ENCODE peak calls at places on chromosomes 2 and 18, in five cellular contexts. F is activated CD4-positive, CD25-positive, alpha-beta regulatory T cell; C is NCI-H1694; T is activated naive CD8-positive, alpha-beta T cell treated with anti-CD3 and anti-CD28 coated beads, Interleukin-2, amount 50 U/mL, for 24 hours; W is HCEC 1CT. R is an unnamed sample.

GRCh38 chr2:127674241-127675209 is 805 bp downstream of the LIMS2 start:
- DNase-seq in F (no peak), C (peak), T (peak), W (no peak), R (no peak)

GRCh38 chr2:84901593-84902120 is 3.8 kb upstream of the TMSB10 start:
- DNase-seq in F (no peak), C (no peak), T (no peak), W (no peak), R (no peak)

GRCh38 chr2:237072067-237072931 is 13.4 kb upstream of the COPS8 start:
- DNase-seq in F (peak), C (peak), T (peak), W (peak), R (peak)

GRCh38 chr2:192091480-192091879 is 103.3 kb downstream of the TMEFF2 start:
- DNase-seq in F (no peak), C (no peak), T (no peak), W (no peak), R (no peak)

GRCh38 chr2:233953106-233953801 is 36.1 kb downstream of the TRPM8 start:
- DNase-seq in F (no peak), C (no peak), T (no peak), W (no peak), R (no peak)

GRCh38 chr18:22378672-22379282 is 38.9 kb downstream of the CTAGE1 start:
- DNase-seq in F (no peak), C (no peak), T (peak), W (peak), R (peak)

GRCh38 chr2:122843503-122843902 is 1088.1 kb downstream of the TSN start:
- DNase-seq in F (no peak), C (no peak), T (no peak), W (no peak), R (no peak)

GRCh38 chr2:227411320-227411989 is 23.7 kb upstream of the SCYGR1 start:
- DNase-seq in F (no peak), C (no peak), T (peak), W (no peak), R (peak)

GRCh38 chr2:173187911-173188788 is 112.5 kb downstream of the MAP3K20 start:
- DNase-seq in F (no peak), C (no peak), T (no peak), W (peak), R (no peak)

GRCh38 chr2:219350215-219350937 is 17.8 kb upstream of the RESP18 start:
- DNase-seq in F (no peak), C (no peak), T (no peak), W (peak), R (no peak)

GRCh38 chr2:191230174-191230573 is 15.0 kb upstream of the MYO1B start:
- DNase-seq in F (no peak), C (no peak), T (no peak), W (peak), R (no peak)

GRCh38 chr2:1781291-1782080 is 37.2 kb upstream of the PXDN start:
- DNase-seq in F (no peak), C (no peak), T (peak), W (no peak), R (peak)

GRCh38 chr2:120772261-120772660 is 36.6 kb downstream of the GLI2 start:
- DNase-seq in F (no peak), C (no peak), T (no peak), W (no peak), R (no peak)

GRCh38 chr2:76813084-76813483 is 709.1 kb downstream of the LRRTM4 start:
- DNase-seq in F (no peak), C (no peak), T (no peak), W (no peak), R (no peak)

GRCh38 chr2:72619622-72620021 is 206.2 kb downstream of the EXOC6B start:
- DNase-seq in F (no peak), C (no peak), T (no peak), W (no peak), R (no peak)